ENCODE peak calls at places on chromosome 1, in seven cellular contexts. W is colonic mucosa, U is ascending aorta, L is fibroblast of lung, H is aorta, T is neuronal stem cell, V is neural progenitor cell. Y is an unnamed sample. For H3K36me3, the result is how much of the 10 kb centered on the place peaks cover.

GRCh38 chr1:19640363-19641316 is 3.5 kb upstream of the NBL1 start:
- DNase-seq in H (no peak), U (no peak), L (peak), V (peak), W (peak), T (peak), Y (no peak)

GRCh38 chr1:26275580-26276431 is 4.1 kb upstream of the SH3BGRL3 start:
- DNase-seq in T (peak), U (peak), W (peak), L (peak), H (peak), V (peak), Y (peak)

GRCh38 chr1:17599301-17600300 is 60.1 kb downstream of the ARHGEF10L start:
- DNase-seq in U (no peak), H (no peak), L (no peak), W (no peak), V (no peak), T (no peak), Y (no peak)

GRCh38 chr1:150765229-150765976 is at the start of gene CTSS:
- DNase-seq in W (no peak), L (no peak), U (no peak), V (no peak), H (no peak), T (no peak), Y (no peak)

GRCh38 chr1:114558548-114558947 is 22.9 kb downstream of the BCAS2 start:
- DNase-seq in T (no peak), U (no peak), W (no peak), H (no peak), L (no peak), V (peak), Y (no peak)

GRCh38 chr1:204126367-204126766 is 25.5 kb downstream of the ETNK2 start:
- DNase-seq in H (no peak), L (no peak), W (no peak), U (no peak), V (no peak), T (no peak), Y (no peak)

GRCh38 chr1:176374967-176375569 is 87.9 kb upstream of the PAPPA2 start:
- DNase-seq in V (peak), T (peak), H (peak), L (peak), W (peak), U (peak), Y (peak)

GRCh38 chr1:92488416-92488815 is 1.7 kb upstream of the GFI1 start:
- DNase-seq in H (no peak), U (no peak), T (no peak), L (no peak), W (no peak), V (no peak), Y (no peak)

GRCh38 chr1:7616076-7616833 is 154.8 kb upstream of the VAMP3 start:
- DNase-seq in L (peak), U (no peak), T (peak), V (peak), W (peak), H (peak), Y (peak)

GRCh38 chr1:67626495-67627235 is 58.3 kb upstream of the GADD45A start:
- DNase-seq in T (no peak), H (no peak), W (no peak), U (peak), L (peak), V (no peak), Y (no peak)

GRCh38 chr1:10679521-10680220 is 116.8 kb downstream of the CASZ1 start:
- DNase-seq in L (peak), H (no peak), W (peak), U (no peak), V (peak), T (peak), Y (peak)

GRCh38 chr1:6001992-6002576 is 9.9 kb upstream of the NPHP4 start:
- DNase-seq in U (no peak), T (no peak), W (no peak), H (peak), L (no peak), V (no peak), Y (no peak)

GRCh38 chr1:20183876-20184275 is 2.0 kb upstream of the UBXN10 start:
- DNase-seq in V (no peak), U (no peak), W (no peak), H (no peak), T (no peak), L (no peak), Y (no peak)

GRCh38 chr1:56972971-56973370 is 7.2 kb upstream of the C8B start:
- DNase-seq in W (no peak), T (no peak), U (no peak), L (no peak), V (no peak), H (no peak), Y (no peak)

GRCh38 chr1:228876187-228876586 is 140.9 kb downstream of the RHOU start:
- DNase-seq in H (no peak), W (peak), T (no peak), U (no peak), V (no peak), L (no peak), Y (no peak)

GRCh38 chr1:163069142-163069541 is at the start of gene RGS4:
- DNase-seq in L (peak), T (peak), V (peak), W (peak), U (peak), H (peak), Y (peak)

GRCh38 chr1:29802181-29803068 is 566.1 kb downstream of the PTPRU start:
- DNase-seq in V (no peak), W (no peak), T (no peak), U (no peak), H (no peak), L (no peak), Y (no peak)

GRCh38 chr1:23448846-23449245 is 24.3 kb upstream of the TCEA3 start:
- DNase-seq in V (no peak), H (no peak), T (no peak), L (no peak), W (no peak), U (no peak), Y (no peak)
- H3K36me3 ChIP-seq in V (under half), H (under half), T (half or more), L (under half), W (under half), U (under half), Y (under half)

GRCh38 chr1:16130827-16131226 is 25.0 kb downstream of the EPHA2 start:
- DNase-seq in W (no peak), H (no peak), L (no peak), T (no peak), V (no peak), U (no peak), Y (no peak)

GRCh38 chr1:16132325-16132785 is 23.5 kb downstream of the EPHA2 start:
- DNase-seq in T (no peak), V (no peak), U (no peak), H (no peak), L (no peak), W (no peak), Y (no peak)

GRCh38 chr1:16129921-16130543 is 25.8 kb downstream of the EPHA2 start:
- DNase-seq in H (no peak), U (no peak), V (no peak), T (no peak), L (no peak), W (no peak), Y (no peak)

GRCh38 chr1:16133007-16133961 is 22.6 kb downstream of the EPHA2 start:
- DNase-seq in W (no peak), L (no peak), U (no peak), H (no peak), V (no peak), T (no peak), Y (no peak)

DNA sequence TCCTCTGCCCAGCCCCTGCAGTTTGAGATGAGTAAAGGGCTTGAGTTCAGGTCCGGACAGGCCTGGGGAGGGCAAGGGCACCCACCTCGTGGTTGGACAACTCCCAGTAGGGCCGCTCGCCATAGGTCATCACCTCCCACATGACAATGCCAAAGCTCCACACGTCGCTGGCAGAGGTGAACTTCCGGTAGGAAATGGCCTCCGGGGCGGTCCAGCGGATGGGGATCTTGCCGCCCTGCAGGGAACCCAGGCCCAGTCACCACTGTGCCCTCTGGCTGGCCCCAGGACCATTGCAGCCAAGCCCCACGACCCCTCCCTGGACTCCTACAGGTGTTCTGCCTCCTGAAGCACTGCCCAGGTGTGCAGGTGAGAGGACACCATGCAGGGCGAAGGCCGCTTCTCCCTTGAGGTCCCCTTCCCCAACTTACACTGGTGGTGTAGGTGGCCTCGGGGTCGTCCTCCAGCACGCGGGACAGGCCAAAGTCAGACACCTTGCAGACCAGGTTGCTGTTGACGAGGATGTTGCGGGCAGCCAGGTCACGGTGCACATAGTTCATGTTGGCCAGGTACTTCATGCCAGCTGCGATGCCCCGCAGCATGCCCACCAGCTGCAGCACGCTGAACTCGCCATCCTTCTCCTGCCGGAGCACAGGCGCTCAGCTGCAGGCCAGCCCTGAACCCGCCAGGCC is 24.1 kb downstream of the EPHA2 start:
- DNase-seq in U (no peak), L (no peak), H (no peak), T (no peak), W (no peak), V (no peak), Y (no peak)
- H3K36me3 ChIP-seq in U (half or more), L (half or more), H (under half), T (half or more), W (under half), V (under half), Y (under half)

GRCh38 chr1:42935971-42936308 is 22.7 kb downstream of the SLC2A1 start:
- DNase-seq in L (no peak), U (peak), H (no peak), V (no peak), W (no peak), T (no peak), Y (no peak)

GRCh38 chr1:42936309-42937078 is 22.2 kb downstream of the SLC2A1 start:
- DNase-seq in H (no peak), L (peak), V (no peak), T (no peak), U (peak), W (peak), Y (peak)

GRCh38 chr1:42937836-42938595 is 20.7 kb downstream of the SLC2A1 start:
- DNase-seq in T (no peak), W (peak), H (no peak), U (no peak), V (no peak), L (no peak), Y (no peak)

GRCh38 chr1:42938596-42939184 is 20.0 kb downstream of the SLC2A1 start:
- DNase-seq in H (peak), U (no peak), V (no peak), T (no peak), L (no peak), W (no peak), Y (no peak)

DNA sequence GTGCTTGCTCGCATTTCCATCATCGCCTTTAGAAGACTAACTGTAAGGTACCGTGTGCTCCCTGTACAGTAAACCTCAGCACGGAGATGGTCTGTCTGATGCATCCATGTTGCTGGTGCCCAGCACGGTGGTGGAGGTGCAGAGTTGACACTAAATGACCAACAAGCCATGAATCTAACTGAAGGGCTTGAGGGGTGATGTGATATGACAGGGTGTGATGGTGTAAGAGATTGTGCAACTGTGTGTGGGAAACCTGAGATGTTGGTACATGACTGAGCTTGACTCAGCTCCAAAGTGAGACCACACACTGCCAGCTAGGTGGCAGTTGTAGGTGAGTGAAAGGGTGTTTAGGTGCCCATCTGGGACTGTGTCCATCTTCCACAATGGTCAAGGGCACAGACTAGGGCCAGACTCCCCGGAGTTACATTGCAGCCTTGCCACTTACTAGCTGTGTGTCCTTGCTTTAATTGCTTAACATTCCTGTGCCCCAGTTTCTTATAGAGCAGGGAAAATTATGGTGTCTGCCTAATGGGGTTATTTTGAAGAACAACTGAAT is 21.4 kb downstream of the SLC2A1 start:
- DNase-seq in L (peak), W (peak), U (peak), V (no peak), H (no peak), T (no peak), Y (no peak)
- H3K36me3 ChIP-seq in L (under half), W (under half), U (under half), V (under half), H (under half), T (half or more), Y (under half)

GRCh38 chr1:155844860-155845259 is 12.2 kb downstream of the GON4L start:
- DNase-seq in H (no peak), W (no peak), L (no peak), T (no peak), V (no peak), U (no peak), Y (no peak)
- H3K36me3 ChIP-seq in H (under half), W (under half), L (under half), T (half or more), V (under half), U (under half), Y (under half)

DNA sequence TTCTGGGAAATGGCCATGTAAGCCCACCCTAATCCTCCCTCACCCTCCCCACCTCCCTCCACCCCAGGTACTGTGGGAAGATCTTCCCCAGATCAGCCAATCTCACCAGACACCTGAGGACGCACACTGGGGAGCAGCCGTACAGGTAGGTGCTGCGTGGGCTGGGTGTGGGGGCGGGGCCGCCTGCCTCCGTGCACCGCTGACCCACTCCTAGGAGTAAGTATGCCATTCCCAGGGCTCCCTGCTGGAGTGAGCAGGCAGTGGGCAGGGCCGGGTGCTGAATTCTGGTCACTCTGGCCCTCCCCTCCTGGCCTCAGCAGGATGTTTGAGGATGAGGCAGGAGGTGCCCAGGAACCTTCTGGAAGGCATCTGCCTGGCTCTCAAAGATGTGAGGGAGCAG is 35.9 kb upstream of the ARHGEF16 start:
- DNase-seq in W (no peak), U (no peak), L (no peak), V (no peak), T (no peak), H (no peak), Y (no peak)
- H3K36me3 ChIP-seq in W (under half), U (under half), L (under half), V (under half), T (under half), H (under half), Y (under half)

GRCh38 chr1:167706363-167706762 is 15.4 kb upstream of the MPZL1 start:
- DNase-seq in V (no peak), L (no peak), U (no peak), H (no peak), T (no peak), W (no peak), Y (no peak)

GRCh38 chr1:167706931-167707877 is 14.6 kb upstream of the MPZL1 start:
- DNase-seq in L (no peak), H (no peak), W (no peak), V (peak), U (no peak), T (peak), Y (no peak)

GRCh38 chr1:167705250-167705649 is 16.5 kb upstream of the MPZL1 start:
- DNase-seq in H (no peak), U (no peak), L (no peak), T (no peak), W (no peak), V (peak), Y (no peak)

GRCh38 chr1:167703557-167703956 is 18.2 kb upstream of the MPZL1 start:
- DNase-seq in H (no peak), L (no peak), V (no peak), T (no peak), W (no peak), U (no peak), Y (no peak)

DNA sequence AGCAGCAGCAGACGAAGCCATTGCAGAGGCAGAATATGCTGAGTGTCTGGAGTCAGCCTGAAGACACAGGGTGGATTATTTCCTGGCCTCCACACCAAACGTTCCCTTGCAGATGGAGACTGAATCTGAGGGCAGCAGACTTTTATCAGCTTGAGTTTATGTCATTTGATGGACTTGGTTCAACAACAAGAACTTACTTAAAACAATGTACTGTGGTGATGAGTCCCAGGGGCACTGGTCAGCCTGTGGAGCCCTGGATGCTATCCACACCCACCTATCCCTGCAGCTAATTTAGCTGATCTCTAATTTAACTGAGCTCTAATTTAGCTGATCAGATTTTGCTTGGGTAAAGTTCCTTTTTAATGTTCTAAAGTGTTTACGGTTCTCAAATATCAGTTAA is 17.0 kb upstream of the MPZL1 start:
- DNase-seq in T (no peak), W (no peak), L (no peak), H (no peak), V (no peak), U (no peak), Y (no peak)
- H3K36me3 ChIP-seq in T (under half), W (under half), L (under half), H (under half), V (under half), U (under half), Y (under half)